ENCODE peak calls at places on chromosome 22, in nine cellular contexts. T is stimulated activated CD8-positive, alpha-beta memory T cell treated with anti-CD3 and anti-CD28 coated beads, Interleukin-15, amount 100 ng/mL, for 48 hours; O is amniotic stem cell; J is mesendoderm; K is pancreas; M is activated naive CD4-positive, alpha-beta T cell treated with anti-CD3 and anti-CD28 coated beads, Interleukin-2, amount 50 U/mL, for 16 hours; W is left colon; A is pons; Y is H54. S is an unnamed sample.

GRCh38 chr22:19984201-19984753 is 32.3 kb downstream of the ARVCF start:
- DNase-seq in Y (peak), T (no peak), K (peak), W (no peak), M (no peak), A (no peak), O (peak), J (peak), S (no peak)

GRCh38 chr22:20905415-20906386 is 11.5 kb upstream of the CRKL start:
- DNase-seq in Y (no peak), J (no peak), W (no peak), O (no peak), A (no peak), K (no peak), M (no peak), T (no peak), S (peak)

GRCh38 chr22:38748487-38749136 is 7.2 kb downstream of the SUN2 start:
- DNase-seq in J (no peak), Y (no peak), T (no peak), A (no peak), M (no peak), W (no peak), O (no peak), K (no peak), S (no peak)

GRCh38 chr22:37465721-37466120 is 20.5 kb downstream of the MFNG start:
- DNase-seq in W (no peak), A (no peak), M (no peak), J (no peak), T (no peak), K (no peak), O (no peak), Y (no peak), S (no peak)

GRCh38 chr22:39353346-39353745 is 3.6 kb downstream of the SYNGR1 start:
- DNase-seq in Y (no peak), K (no peak), M (no peak), J (no peak), A (no peak), O (no peak), W (no peak), T (no peak), S (no peak)

GRCh38 chr22:45341503-45341902 is 31.8 kb downstream of the FAM118A start:
- DNase-seq in K (no peak), M (peak), T (peak), A (no peak), Y (no peak), J (no peak), O (no peak), W (no peak), S (no peak)

GRCh38 chr22:27381960-27382742 is 419.4 kb downstream of the MN1 start:
- DNase-seq in J (peak), M (no peak), A (no peak), W (no peak), K (no peak), Y (no peak), T (no peak), O (no peak), S (no peak)

GRCh38 chr22:28172948-28173360 is 253.9 kb upstream of the PITPNB start:
- DNase-seq in O (no peak), Y (no peak), T (no peak), J (no peak), M (no peak), K (no peak), A (no peak), W (no peak), S (no peak)

S was measured in cerebellar cortex.